ENCODE peak calls at places on chromosomes 1 and 21, in six cellular contexts. S, Y, L, D, M and H are unnamed samples.

GRCh38 chr21:17462276-17462981 is 50.4 kb upstream of the CXADR start:
- DNase-seq in S (no peak), Y (no peak), L (no peak), D (no peak), M (no peak), H (no peak)

GRCh38 chr21:44521928-44522752 is 17.9 kb downstream of the KRTAP10-1 start:
- DNase-seq in S (no peak), Y (peak), L (peak), D (no peak), M (peak), H (no peak)

GRCh38 chr1:210598135-210598652 is 269.5 kb downstream of the HHAT start:
- DNase-seq in S (peak), Y (peak), L (no peak), D (no peak), M (no peak), H (peak)

GRCh38 chr1:30811187-30811586 is 53.6 kb upstream of the LAPTM5 start:
- DNase-seq in S (no peak), Y (no peak), L (no peak), D (no peak), M (no peak), H (no peak)

GRCh38 chr1:39130297-39130696 is 74.2 kb upstream of the MACF1 start:
- DNase-seq in S (peak), Y (no peak), L (no peak), D (no peak), M (no peak), H (peak)

GRCh38 chr21:39852021-39852721 is 15.1 kb upstream of the PCP4 start:
- DNase-seq in S (no peak), Y (no peak), L (no peak), D (no peak), M (no peak), H (no peak)

GRCh38 chr1:25199876-25200620 is 32.3 kb downstream of the SYF2 start:
- DNase-seq in S (no peak), Y (no peak), L (no peak), D (no peak), M (no peak), H (no peak)

GRCh38 chr21:36700961-36701911 is 2.3 kb downstream of the SIM2 start:
- DNase-seq in S (no peak), Y (no peak), L (peak), D (no peak), M (peak), H (peak)

GRCh38 chr1:109619655-109620395 is at the start of gene AMPD2:
- DNase-seq in S (peak), Y (peak), L (peak), D (peak), M (peak), H (peak)

GRCh38 chr1:89702520-89703045 is 69.7 kb downstream of the LRRC8C start:
- DNase-seq in S (no peak), Y (no peak), L (no peak), D (no peak), M (no peak), H (no peak)

GRCh38 chr21:17051054-17051453 is 461.8 kb upstream of the CXADR start:
- DNase-seq in S (peak), Y (no peak), L (no peak), D (no peak), M (no peak), H (peak)

GRCh38 chr21:32426066-32426465 is 13.6 kb downstream of the EVA1C start:
- DNase-seq in S (no peak), Y (no peak), L (no peak), D (no peak), M (no peak), H (no peak)

GRCh38 chr1:235783148-235783776 is 83.4 kb downstream of the LYST start:
- DNase-seq in S (peak), Y (no peak), L (no peak), D (peak), M (no peak), H (peak)

GRCh38 chr21:23725576-23725975 is 1881.7 kb downstream of the MRPL39 start:
- DNase-seq in S (no peak), Y (no peak), L (no peak), D (no peak), M (no peak), H (no peak)

GRCh38 chr21:45132841-45133573 is 58.6 kb downstream of the ADARB1 start:
- DNase-seq in S (no peak), Y (peak), L (no peak), D (no peak), M (no peak), H (no peak)